ENCODE peak calls at places on chromosomes 6 and 20, in seven cellular contexts. One of them, this sample, is unnamed.

GRCh38 chr6:151063339-151063738 is 176.4 kb upstream of the AKAP12 start:
- DNase-seq in GM13976: no peak
- DNase-seq in colonic mucosa: no peak
- DNase-seq in memory B cell: no peak
- DNase-seq in Caki2: peak
- DNase-seq in right cardiac atrium: no peak
- DNase-seq in NCI-H524: no peak
- DNase-seq in this sample: no peak

GRCh38 chr20:1166963-1167720 is 17.6 kb downstream of the TMEM74B start:
- DNase-seq in GM13976: no peak
- DNase-seq in colonic mucosa: no peak
- DNase-seq in memory B cell: no peak
- DNase-seq in Caki2: no peak
- DNase-seq in right cardiac atrium: no peak
- DNase-seq in NCI-H524: no peak
- DNase-seq in this sample: no peak

GRCh38 chr6:133740784-133741183 is 148.1 kb upstream of the TCF21 start:
- DNase-seq in GM13976: no peak
- DNase-seq in colonic mucosa: no peak
- DNase-seq in memory B cell: no peak
- DNase-seq in Caki2: no peak
- DNase-seq in right cardiac atrium: no peak
- DNase-seq in NCI-H524: no peak
- DNase-seq in this sample: no peak

GRCh38 chr6:126033696-126034095 is 47.4 kb downstream of the TRMT11 start:
- DNase-seq in GM13976: peak
- DNase-seq in colonic mucosa: peak
- DNase-seq in memory B cell: no peak
- DNase-seq in Caki2: peak
- DNase-seq in right cardiac atrium: peak
- DNase-seq in NCI-H524: peak
- DNase-seq in this sample: no peak

GRCh38 chr20:61185841-61186601 is 66.0 kb upstream of the CDH4 start:
- DNase-seq in GM13976: no peak
- DNase-seq in colonic mucosa: no peak
- DNase-seq in memory B cell: no peak
- DNase-seq in Caki2: peak
- DNase-seq in right cardiac atrium: no peak
- DNase-seq in NCI-H524: no peak
- DNase-seq in this sample: no peak

GRCh38 chr6:21883929-21884328 is 290.4 kb downstream of the SOX4 start:
- DNase-seq in GM13976: no peak
- DNase-seq in colonic mucosa: no peak
- DNase-seq in memory B cell: no peak
- DNase-seq in Caki2: no peak
- DNase-seq in right cardiac atrium: no peak
- DNase-seq in NCI-H524: no peak
- DNase-seq in this sample: no peak

GRCh38 chr20:61970357-61970756 is 95.3 kb downstream of the TAF4 start:
- DNase-seq in GM13976: no peak
- DNase-seq in colonic mucosa: no peak
- DNase-seq in memory B cell: no peak
- DNase-seq in Caki2: no peak
- DNase-seq in right cardiac atrium: no peak
- DNase-seq in NCI-H524: no peak
- DNase-seq in this sample: no peak

GRCh38 chr6:148761532-148761951 is 14.7 kb downstream of the UST start:
- DNase-seq in GM13976: no peak
- DNase-seq in colonic mucosa: no peak
- DNase-seq in memory B cell: peak
- DNase-seq in Caki2: no peak
- DNase-seq in right cardiac atrium: peak
- DNase-seq in NCI-H524: no peak
- DNase-seq in this sample: peak

GRCh38 chr20:47578543-47578942 is 76.9 kb downstream of the NCOA3 start:
- DNase-seq in GM13976: no peak
- DNase-seq in colonic mucosa: no peak
- DNase-seq in memory B cell: no peak
- DNase-seq in Caki2: no peak
- DNase-seq in right cardiac atrium: no peak
- DNase-seq in NCI-H524: no peak
- DNase-seq in this sample: no peak

GRCh38 chr6:96787846-96788580 is 49.3 kb downstream of the GPR63 start:
- DNase-seq in GM13976: no peak
- DNase-seq in colonic mucosa: no peak
- DNase-seq in memory B cell: no peak
- DNase-seq in Caki2: no peak
- DNase-seq in right cardiac atrium: no peak
- DNase-seq in NCI-H524: peak
- DNase-seq in this sample: no peak

GRCh38 chr6:41917528-41917927 is 3.4 kb downstream of the MED20 start:
- DNase-seq in GM13976: no peak
- DNase-seq in colonic mucosa: no peak
- DNase-seq in memory B cell: no peak
- DNase-seq in Caki2: peak
- DNase-seq in right cardiac atrium: no peak
- DNase-seq in NCI-H524: no peak
- DNase-seq in this sample: no peak

GRCh38 chr6:45513843-45514242 is 136.1 kb upstream of the SUPT3H start:
- DNase-seq in GM13976: no peak
- DNase-seq in colonic mucosa: no peak
- DNase-seq in memory B cell: no peak
- DNase-seq in Caki2: no peak
- DNase-seq in right cardiac atrium: no peak
- DNase-seq in NCI-H524: no peak
- DNase-seq in this sample: no peak

GRCh38 chr6:88599561-88599960 is 363.9 kb downstream of the RNGTT start:
- DNase-seq in GM13976: no peak
- DNase-seq in colonic mucosa: no peak
- DNase-seq in memory B cell: no peak
- DNase-seq in Caki2: no peak
- DNase-seq in right cardiac atrium: no peak
- DNase-seq in NCI-H524: no peak
- DNase-seq in this sample: no peak

This sample was measured in naive B cell.